ENCODE peak calls at places on chromosomes 4 and X, in eight cellular contexts. A is A172, F is GM04504, Q is stromal cell of bone marrow, R is ACHN, T is T-helper 2 cell, V is posterior vena cava, H is AG09309. O is an unnamed sample.

GRCh38 chrX:150084474-150085229 is 146.4 kb upstream of the EOLA2 start:
- DNase-seq in V (no peak), A (peak; percentile 86), H (peak; percentile 33), T (no peak), Q (peak; percentile 48), F (no peak), R (peak; percentile 0), O (peak; percentile 62)

GRCh38 chr4:187125062-187125461 is 401.4 kb upstream of the FAT1 start:
- DNase-seq in R (no peak), Q (no peak), F (no peak), H (no peak), A (no peak), V (no peak), T (no peak), O (no peak)

GRCh38 chr4:11741190-11741652 is 312.5 kb upstream of the HS3ST1 start:
- DNase-seq in A (no peak), V (no peak), F (no peak), Q (peak; percentile 27), R (peak; percentile 4), H (no peak), T (no peak), O (no peak)

GRCh38 chrX:103697687-103698086 is 11.2 kb upstream of the MORF4L2 start:
- DNase-seq in R (no peak), T (no peak), A (no peak), Q (no peak), H (no peak), V (no peak), F (no peak), O (no peak)

GRCh38 chr4:73859614-73860088 is 6.6 kb downstream of the PF4V1 start:
- DNase-seq in R (no peak), F (no peak), H (peak; percentile 17), A (no peak), V (no peak), Q (no peak), T (no peak), O (peak; percentile 47)

GRCh38 chrX:45952030-45952429 is 593.2 kb downstream of the ZNF674 start:
- DNase-seq in F (no peak), A (no peak), V (no peak), H (no peak), T (no peak), R (no peak), Q (no peak), O (no peak)

GRCh38 chrX:129636175-129636681 is 18.5 kb downstream of the APLN start:
- DNase-seq in T (no peak), Q (no peak), F (no peak), A (no peak), R (no peak), H (no peak), V (no peak), O (peak; percentile 7)

GRCh38 chr4:38014421-38014852 is 54.2 kb downstream of the PTTG2 start:
- DNase-seq in Q (no peak), V (no peak), A (no peak), T (no peak), F (no peak), H (no peak), R (no peak), O (no peak)

GRCh38 chrX:113962338-113962737 is 621.5 kb upstream of the HTR2C start:
- DNase-seq in V (no peak), R (no peak), A (no peak), F (no peak), Q (no peak), T (no peak), H (no peak), O (no peak)

GRCh38 chr4:181566490-181566889 is 676.7 kb upstream of the TENM3 start:
- DNase-seq in F (peak; percentile 33), V (no peak), Q (no peak), H (peak; percentile 29), T (no peak), R (no peak), A (no peak), O (no peak)

GRCh38 chr4:3402409-3403103 is 39.2 kb upstream of the HGFAC start:
- DNase-seq in Q (peak; percentile 53), A (peak; percentile 72), R (no peak), H (peak; percentile 61), T (no peak), V (peak; percentile 90), F (peak; percentile 66), O (peak; percentile 88)

GRCh38 chr4:102114118-102114630 is 231.1 kb downstream of the SLC39A8 start:
- DNase-seq in F (no peak), Q (no peak), V (no peak), A (no peak), R (no peak), H (no peak), T (no peak), O (no peak)

GRCh38 chr4:120830204-120830603 is 92.3 kb downstream of the PRDM5 start:
- DNase-seq in R (no peak), T (no peak), F (peak; percentile 36), A (no peak), V (peak; percentile 66), H (no peak), Q (no peak), O (no peak)

GRCh38 chr4:6917445-6918241 is 8.0 kb downstream of the TBC1D14 start:
- DNase-seq in R (no peak), T (no peak), A (peak; percentile 19), F (no peak), Q (no peak), V (peak; percentile 95), H (no peak), O (no peak)

GRCh38 chrX:25442501-25442900 is 426.7 kb upstream of the ARX start:
- DNase-seq in V (no peak), T (no peak), A (peak; percentile 6), F (no peak), H (no peak), Q (no peak), R (peak; percentile 1), O (no peak)

GRCh38 chr4:41452484-41453225 is 85.3 kb upstream of the LIMCH1 start:
- DNase-seq in V (no peak), R (no peak), A (no peak), F (no peak), T (no peak), H (no peak), Q (no peak), O (no peak)

GRCh38 chr4:91207535-91207934 is 1080.3 kb downstream of the CCSER1 start:
- DNase-seq in H (no peak), R (no peak), Q (no peak), T (no peak), F (no peak), V (no peak), A (no peak), O (no peak)

GRCh38 chrX:70480660-70481018 is 36.0 kb downstream of the DLG3 start:
- DNase-seq in H (no peak), R (no peak), F (no peak), T (no peak), A (no peak), V (no peak), Q (no peak), O (no peak)

GRCh38 chr4:59979061-59979460 is 1221.1 kb upstream of the ADGRL3 start:
- DNase-seq in H (no peak), A (no peak), Q (no peak), V (no peak), T (no peak), F (no peak), R (no peak), O (no peak)

GRCh38 chr4:100299019-100299418 is 108.8 kb upstream of the DDIT4L start:
- DNase-seq in T (no peak), R (peak; percentile 55), F (peak; percentile 92), Q (peak; percentile 99), V (no peak), A (peak; percentile 46), H (peak; percentile 95), O (peak; percentile 96)

GRCh38 chr4:28776004-28776403 is 1915.4 kb downstream of the STIM2 start:
- DNase-seq in A (no peak), V (no peak), H (no peak), F (no peak), R (no peak), T (no peak), Q (no peak), O (no peak)

GRCh38 chr4:72207196-72207595 is 175.4 kb downstream of the NPFFR2 start:
- DNase-seq in T (no peak), V (no peak), F (no peak), A (no peak), R (no peak), H (no peak), Q (no peak), O (no peak)

GRCh38 chr4:72706633-72707032 is 137.6 kb upstream of the ADAMTS3 start:
- DNase-seq in F (no peak), A (no peak), H (no peak), Q (no peak), V (no peak), R (no peak), T (no peak), O (no peak)

GRCh38 chrX:129540068-129540653 is at the start of gene OCRL:
- DNase-seq in R (peak; percentile 55), T (peak; percentile 25), V (peak; percentile 91), Q (no peak), A (peak; percentile 22), F (no peak), H (no peak), O (peak; percentile 74)

GRCh38 chr4:149164282-149164681 is 651.4 kb downstream of the IQCM start:
- DNase-seq in F (peak; percentile 46), T (no peak), R (peak; percentile 88), A (peak; percentile 83), V (no peak), H (peak; percentile 65), Q (peak; percentile 16), O (peak; percentile 61)

GRCh38 chrX:96611619-96612362 is 72.9 kb upstream of the DIAPH2 start:
- DNase-seq in Q (peak; percentile 36), V (no peak), R (no peak), F (peak; percentile 35), T (no peak), H (peak; percentile 13), A (no peak), O (peak; percentile 65)

O was measured in GM23248.